ENCODE peak calls at places on chromosomes 2 and 18, in four cellular contexts. A is midbrain, R is dorsolateral prefrontal cortex, T is NCI-H82. W is an unnamed sample.

GRCh38 chr2:112884869-112885502 is 26.0 kb upstream of the IL37 start:
- DNase-seq in R (no peak), A (peak), T (peak), W (no peak)

GRCh38 chr2:25331686-25332365 is 9.9 kb downstream of the DNMT3A start:
- DNase-seq in T (no peak), R (no peak), A (no peak), W (no peak)

GRCh38 chr2:64636105-64636873 is 17.4 kb downstream of the SERTAD2 start:
- DNase-seq in T (no peak), R (no peak), A (no peak), W (no peak)

GRCh38 chr2:239714116-239714515 is 311.0 kb downstream of the NDUFA10 start:
- DNase-seq in T (no peak), A (no peak), R (no peak), W (peak)

GRCh38 chr2:74014813-74015212 is 30.1 kb downstream of the TET3 start:
- DNase-seq in T (no peak), R (no peak), A (no peak), W (no peak)

GRCh38 chr2:173355866-173356508 is 1.3 kb downstream of the CDCA7 start:
- DNase-seq in R (no peak), A (no peak), T (peak), W (no peak)

GRCh38 chr2:241506793-241507429 is 1.5 kb downstream of the STK25 start:
- DNase-seq in T (peak), R (no peak), A (no peak), W (no peak)

GRCh38 chr2:70084973-70085710 is 2.1 kb upstream of the PCBP1 start:
- DNase-seq in T (peak), A (no peak), R (no peak), W (peak)

GRCh38 chr2:142286618-142287017 is 155.8 kb upstream of the LRP1B start:
- DNase-seq in R (no peak), A (no peak), T (peak), W (no peak)

GRCh38 chr2:105257981-105258380 is 16.4 kb downstream of the GPR45 start:
- DNase-seq in R (no peak), T (no peak), A (no peak), W (no peak)

GRCh38 chr2:172098650-172099471 is 3.8 kb downstream of the DLX2 start:
- DNase-seq in A (no peak), T (peak), R (no peak), W (no peak)

GRCh38 chr2:145273840-145274239 is 753.9 kb upstream of the ZEB2 start:
- DNase-seq in T (no peak), R (no peak), A (no peak), W (no peak)

GRCh38 chr18:65907281-65907680 is 156.5 kb downstream of the CDH7 start:
- DNase-seq in R (no peak), T (no peak), A (no peak), W (no peak)

GRCh38 chr2:136005462-136006205 is 20.2 kb upstream of the DARS1 start:
- DNase-seq in R (no peak), T (peak), A (no peak), W (no peak)

GRCh38 chr2:220320326-220320725 is 692.9 kb downstream of the SLC4A3 start:
- DNase-seq in R (no peak), A (no peak), T (no peak), W (no peak)

GRCh38 chr2:147293958-147294824 is 550.6 kb upstream of the ACVR2A start:
- DNase-seq in T (no peak), A (no peak), R (no peak), W (no peak)

GRCh38 chr2:54691439-54692135 is 31.9 kb upstream of the EML6 start:
- DNase-seq in R (no peak), T (no peak), A (no peak), W (no peak)

GRCh38 chr2:67854103-67854502 is 208.7 kb downstream of the C1D start:
- DNase-seq in R (no peak), A (no peak), T (no peak), W (no peak)

GRCh38 chr18:24600076-24600654 is 139.7 kb downstream of the HRH4 start:
- DNase-seq in A (peak), R (no peak), T (peak), W (no peak)

GRCh38 chr2:35347561-35347960 is 1008.0 kb upstream of the CRIM1 start:
- DNase-seq in R (no peak), A (no peak), T (no peak), W (no peak)

GRCh38 chr2:212777020-212777491 is 238.5 kb upstream of the ERBB4 start:
- DNase-seq in T (peak), R (no peak), A (no peak), W (no peak)

GRCh38 chr2:223123859-223124610 is 72.0 kb downstream of the KCNE4 start:
- DNase-seq in T (no peak), R (no peak), A (no peak), W (no peak)

GRCh38 chr18:78105611-78106010 is 856.0 kb downstream of the GALR1 start:
- DNase-seq in T (no peak), A (no peak), R (no peak), W (no peak)

GRCh38 chr2:15956751-15957736 is 16.7 kb downstream of the MYCN start:
- DNase-seq in A (no peak), R (no peak), T (no peak), W (no peak)

GRCh38 chr2:160909781-160910242 is 250.4 kb upstream of the TANK start:
- DNase-seq in A (no peak), T (no peak), R (no peak), W (no peak)

GRCh38 chr18:9914334-9914583 is 443 bp downstream of the VAPA start:
- DNase-seq in A (no peak), R (no peak), T (peak), W (no peak)

GRCh38 chr2:172472441-172473051 is 45.2 kb downstream of the ITGA6 start:
- DNase-seq in R (no peak), T (no peak), A (no peak), W (no peak)

GRCh38 chr2:86225581-86225980 is 26.3 kb downstream of the MRPL35 start:
- DNase-seq in A (peak), R (peak), T (no peak), W (no peak)

GRCh38 chr2:11072550-11072949 is 82.7 kb upstream of the SLC66A3 start:
- DNase-seq in R (no peak), A (no peak), T (no peak), W (no peak)

GRCh38 chr2:196376984-196377877 is 205.9 kb upstream of the STK17B start:
- DNase-seq in T (no peak), R (no peak), A (no peak), W (no peak)

GRCh38 chr2:10169053-10169578 is 46.6 kb downstream of the RRM2 start:
- DNase-seq in T (no peak), A (no peak), R (no peak), W (no peak)

GRCh38 chr18:23684515-23685197 is 4.6 kb upstream of the LAMA3 start:
- DNase-seq in A (no peak), T (no peak), R (no peak), W (no peak)

W was measured in chondrocyte.